ENCODE peak calls at places on chromosomes 3 and 15, in six cellular contexts. Y is CD4-positive, alpha-beta T cell; V is progenitor cell of endocrine pancreas; U is upper lobe of right lung; O is body of pancreas; B is tibial artery. J is an unnamed sample.

GRCh38 chr3:45130476-45130875 is 15.7 kb downstream of the CDCP1 start:
- DNase-seq in Y (no peak), V (no peak), U (no peak), O (no peak), B (no peak), J (no peak)

GRCh38 chr3:33074217-33075067 is 22.5 kb downstream of the GLB1 start:
- DNase-seq in Y (peak; percentile 59), V (peak; percentile 46), U (no peak), O (peak; percentile 39), B (peak; percentile 46), J (no peak)

GRCh38 chr3:10702961-10703740 is 112.9 kb upstream of the SLC6A11 start:
- DNase-seq in Y (no peak), V (peak; percentile 37), U (no peak), O (no peak), B (no peak), J (no peak)

GRCh38 chr3:48655586-48655985 is 7.1 kb downstream of the CELSR3 start:
- DNase-seq in Y (peak; percentile 40), V (no peak), U (no peak), O (no peak), B (no peak), J (no peak)

GRCh38 chr3:53145109-53146077 is 15.2 kb upstream of the RFT1 start:
- DNase-seq in Y (no peak), V (no peak), U (no peak), O (peak; percentile 79), B (no peak), J (no peak)

GRCh38 chr3:10495003-10495402 is 10.4 kb downstream of the ATP2B2 start:
- DNase-seq in Y (no peak), V (no peak), U (no peak), O (peak; percentile 76), B (no peak), J (no peak)

GRCh38 chr3:79874646-79875045 is 106.8 kb upstream of the ROBO1 start:
- DNase-seq in Y (no peak), V (no peak), U (no peak), O (no peak), B (no peak), J (no peak)

GRCh38 chr15:74780983-74781672 is 752 bp upstream of the CSK start:
- DNase-seq in Y (no peak), V (no peak), U (no peak), O (no peak), B (no peak), J (peak; percentile 69)

GRCh38 chr15:29126821-29127461 is 142.7 kb downstream of the NSMCE3 start:
- DNase-seq in Y (no peak), V (no peak), U (no peak), O (no peak), B (no peak), J (no peak)

GRCh38 chr15:29034151-29034550 is 148.4 kb downstream of the APBA2 start:
- DNase-seq in Y (no peak), V (no peak), U (no peak), O (no peak), B (no peak), J (no peak)

DNA sequence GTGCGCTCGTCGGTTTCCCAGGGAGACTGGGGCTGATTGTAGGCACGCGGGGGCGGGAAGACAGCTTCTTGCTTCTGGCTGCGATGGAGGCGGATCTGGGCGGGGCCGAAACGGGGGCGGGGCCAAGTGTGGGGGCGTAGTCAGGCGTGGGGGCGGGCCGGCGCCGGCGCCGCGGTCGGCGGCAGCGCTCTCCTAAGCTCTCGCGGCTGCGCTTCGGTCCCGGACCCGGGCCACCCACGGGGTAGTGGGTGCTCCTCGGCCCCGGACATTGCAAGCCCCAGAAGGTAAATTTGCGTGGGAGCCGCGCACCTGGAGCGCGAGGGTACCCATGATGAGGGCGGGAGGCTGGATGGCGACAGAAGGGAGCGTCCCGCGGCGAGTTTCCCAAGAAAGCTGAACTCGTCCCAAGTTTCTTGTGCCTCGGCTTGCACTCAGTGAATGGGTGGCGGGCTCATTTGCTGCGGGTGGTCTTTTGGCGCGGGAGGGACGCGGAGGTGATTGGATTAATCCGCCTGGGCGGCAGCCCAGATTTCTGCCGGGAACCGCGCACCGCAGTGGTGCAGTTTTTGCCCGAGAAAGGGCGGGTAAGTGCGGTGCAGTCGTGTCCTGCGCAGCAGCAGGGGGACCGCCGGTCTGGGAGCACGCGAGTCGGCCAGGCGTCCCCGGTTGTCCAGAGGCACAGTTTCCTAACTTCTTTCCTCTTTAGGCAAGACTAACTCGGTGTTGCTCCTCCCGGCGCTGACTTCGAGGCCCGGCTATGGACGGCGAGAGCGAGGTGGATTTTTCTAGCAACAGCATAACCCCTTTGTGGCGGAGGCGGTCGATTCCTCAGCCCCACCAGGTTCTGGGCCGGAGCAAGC is at the start of gene ARHGEF26:
- DNase-seq in Y (peak; percentile 60), V (peak; percentile 85), U (peak; percentile 95), O (peak; percentile 92), B (peak; percentile 83), J (peak; percentile 84)
- TF ChIP-seq CTCF in Y (no peak), V (no peak), U (no peak), O (no peak), B (no peak), J (no peak)

GRCh38 chr3:3015472-3016089 is 94.6 kb downstream of the IL5RA start:
- DNase-seq in Y (no peak), V (no peak), U (no peak), O (no peak), B (no peak), J (no peak)
- TF ChIP-seq CTCF in Y (no peak), V (peak; percentile 61), U (peak; percentile 57), O (peak; percentile 22), B (no peak), J (peak; percentile 53)

DNA sequence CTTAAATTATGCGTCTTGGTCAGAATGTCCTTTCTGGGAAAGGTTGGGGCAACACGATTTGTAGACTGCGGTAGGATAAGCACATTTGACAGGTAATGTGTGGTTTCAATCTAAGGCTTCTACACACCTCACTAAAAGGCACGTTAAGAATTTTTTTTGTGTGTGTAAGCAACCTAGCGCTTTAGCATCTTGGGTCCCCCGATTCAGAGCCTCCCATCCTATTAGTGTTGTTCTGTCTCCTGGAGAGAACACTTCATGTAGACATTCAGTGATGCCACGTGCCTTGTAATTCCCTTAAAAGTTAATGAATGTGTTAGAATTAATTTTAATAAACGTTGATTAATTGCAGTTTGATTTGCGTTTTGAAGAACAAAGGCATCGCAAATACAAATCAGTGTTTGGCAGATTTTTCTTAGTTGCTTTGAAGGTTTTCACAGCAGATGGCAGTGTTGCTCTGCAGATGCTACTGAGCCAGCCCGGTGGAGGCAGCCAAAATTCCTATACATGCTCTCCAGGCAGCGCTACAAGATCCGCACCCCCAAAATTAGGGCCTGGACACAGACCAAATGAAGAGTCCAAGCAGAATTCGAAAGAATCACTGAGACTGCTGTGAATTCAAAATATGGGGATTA is 63.5 kb downstream of the OTOL1 start:
- DNase-seq in Y (no peak), V (peak; percentile 41), U (no peak), O (peak; percentile 13), B (no peak), J (no peak)
- TF ChIP-seq CTCF in Y (no peak), V (peak; percentile 87), U (peak; percentile 43), O (peak; percentile 18), B (peak; percentile 34), J (peak; percentile 29)

DNA sequence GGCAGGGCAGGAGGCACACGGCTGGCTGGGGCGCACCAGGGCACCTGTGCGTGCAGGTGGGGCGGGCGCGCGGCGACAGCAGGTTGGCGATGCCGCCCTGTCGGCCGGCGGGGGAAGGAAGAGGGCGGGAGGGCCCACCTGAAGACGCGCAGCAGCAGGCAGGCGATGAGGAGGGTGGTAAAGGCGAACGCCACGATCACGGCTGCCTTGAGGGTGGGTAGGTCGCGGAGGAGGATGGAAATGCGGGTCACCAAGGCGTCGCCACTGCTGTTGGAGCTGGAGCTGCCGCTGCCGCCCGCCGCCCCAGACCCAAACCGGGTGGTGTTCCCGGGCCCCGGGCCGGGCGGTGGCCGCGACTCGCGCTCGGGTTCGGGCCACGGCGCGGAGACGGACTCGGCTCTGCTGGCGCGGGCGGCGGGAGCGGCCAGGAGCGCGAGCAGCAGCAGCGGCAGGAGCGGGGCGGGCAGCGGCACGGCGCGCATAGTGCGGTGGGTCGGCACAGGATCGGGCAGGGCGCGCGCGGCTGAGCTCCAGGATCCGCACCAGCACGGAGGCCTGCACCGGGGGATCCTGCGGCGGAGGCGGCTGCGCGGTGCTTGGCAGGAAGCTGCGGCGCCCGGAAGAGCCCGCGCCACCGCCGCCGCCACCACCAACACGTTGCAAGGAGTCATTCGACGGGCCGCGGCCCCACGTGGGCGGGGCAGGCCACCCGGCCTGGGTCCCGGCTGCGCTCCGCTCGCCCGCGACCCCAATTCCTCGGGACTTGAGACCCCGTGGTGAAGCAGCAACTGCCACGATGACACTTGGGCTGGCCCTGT is at the start of gene FAM174B:
- DNase-seq in Y (no peak), V (peak; percentile 45), U (peak; percentile 82), O (peak; percentile 75), B (no peak), J (no peak)
- TF ChIP-seq CTCF in Y (no peak), V (peak; percentile 30), U (no peak), O (no peak), B (no peak), J (no peak)

DNA sequence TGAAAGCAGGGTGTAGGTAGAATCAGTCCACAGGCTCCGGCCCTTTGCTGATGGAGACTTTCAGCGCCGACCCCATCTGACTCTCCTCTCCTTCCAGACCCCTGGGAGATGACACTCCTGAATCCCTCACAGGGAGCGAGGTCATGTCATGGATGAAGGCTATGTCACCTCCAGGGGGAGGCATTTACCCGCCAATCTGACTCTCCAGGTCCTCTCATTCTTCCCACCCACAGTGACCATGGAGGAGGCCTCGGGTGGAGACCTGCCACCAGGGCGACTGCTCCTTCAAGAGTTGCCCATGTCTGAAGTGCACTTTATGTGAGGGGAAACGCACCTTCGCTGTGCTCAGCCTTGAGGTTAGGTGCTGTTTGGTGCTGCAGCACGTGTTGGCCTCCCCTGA is 112.7 kb downstream of the KLF13 start:
- DNase-seq in Y (no peak), V (no peak), U (no peak), O (no peak), B (no peak), J (no peak)
- TF ChIP-seq CTCF in Y (no peak), V (peak; percentile 34), U (peak; percentile 37), O (no peak), B (no peak), J (peak; percentile 45)

GRCh38 chr3:170367797-170368196 is 10.3 kb downstream of the SKIL start:
- DNase-seq in Y (no peak), V (no peak), U (no peak), O (no peak), B (no peak), J (no peak)

GRCh38 chr3:170372190-170372879 is 14.8 kb downstream of the SKIL start:
- DNase-seq in Y (no peak), V (no peak), U (no peak), O (no peak), B (no peak), J (no peak)

GRCh38 chr3:170364965-170365364 is 7.5 kb downstream of the SKIL start:
- DNase-seq in Y (no peak), V (no peak), U (no peak), O (no peak), B (no peak), J (no peak)

GRCh38 chr3:170363471-170363994 is 6.0 kb downstream of the SKIL start:
- DNase-seq in Y (no peak), V (no peak), U (no peak), O (no peak), B (no peak), J (no peak)

DNA sequence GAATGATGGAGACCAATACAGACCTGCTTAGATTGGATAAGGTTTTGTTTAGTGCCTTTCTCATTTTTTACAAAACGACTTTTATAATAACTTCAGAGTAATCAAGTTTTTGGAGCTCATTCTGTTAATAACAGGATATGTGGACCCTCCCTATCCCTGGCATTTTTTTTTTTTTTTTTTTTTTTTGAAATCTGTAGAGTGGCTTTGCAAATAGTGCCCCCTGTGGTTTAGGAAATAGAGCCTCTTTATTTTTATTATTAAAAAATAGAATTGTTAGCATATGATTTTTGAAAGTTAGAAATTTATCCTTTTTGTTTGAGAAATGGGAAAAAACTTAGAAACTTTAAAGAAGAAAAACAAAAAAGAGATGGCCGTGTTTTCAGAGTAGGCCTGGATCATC is 11.4 kb downstream of the SKIL start:
- DNase-seq in Y (no peak), V (no peak), U (no peak), O (no peak), B (no peak), J (no peak)
- TF ChIP-seq CTCF in Y (peak; percentile 48), V (peak; percentile 38), U (peak; percentile 40), O (no peak), B (no peak), J (peak; percentile 46)

J was measured in RWPE2.